ENCODE peak calls at places on chromosomes 4 and X, in four cellular contexts. N is uterus, M is HCT116, Q is left ventricle myocardium inferior. G is an unnamed sample.

GRCh38 chr4:107035711-107036601 is at the start of gene DKK2:
- DNase-seq in Q (no peak), N (peak), M (no peak), G (peak)

GRCh38 chr4:3773552-3774001 is 7.4 kb downstream of the ADRA2C start:
- DNase-seq in M (no peak), Q (no peak), N (no peak), G (no peak)

GRCh38 chr4:138561906-138562305 is 319.8 kb upstream of the SLC7A11 start:
- DNase-seq in M (no peak), N (no peak), Q (peak), G (no peak)

GRCh38 chrX:150225266-150225665 is 137.9 kb upstream of the MAMLD1 start:
- DNase-seq in N (no peak), M (no peak), Q (no peak), G (no peak)

GRCh38 chr4:171785392-171785791 is 27.8 kb upstream of the GALNTL6 start:
- DNase-seq in Q (no peak), N (no peak), M (no peak), G (no peak)

GRCh38 chr4:42865572-42866189 is 26.8 kb upstream of the GRXCR1 start:
- DNase-seq in Q (no peak), N (peak), M (peak), G (peak)

GRCh38 chrX:137313627-137314026 is 252.3 kb upstream of the ZIC3 start:
- DNase-seq in N (no peak), Q (no peak), M (no peak), G (no peak)

GRCh38 chr4:112604590-112604989 is 32.1 kb downstream of the ZGRF1 start:
- DNase-seq in N (no peak), Q (no peak), M (peak), G (peak)

GRCh38 chr4:46462746-46463145 is 72.8 kb upstream of the GABRA2 start:
- DNase-seq in N (no peak), M (no peak), Q (no peak), G (no peak)

GRCh38 chrX:17580529-17581155 is 156.7 kb upstream of the SCML1 start:
- DNase-seq in Q (no peak), M (no peak), N (peak), G (peak)

GRCh38 chr4:152106113-152106763 is 345.4 kb upstream of the GATB start:
- DNase-seq in N (peak), Q (peak), M (peak), G (peak)

GRCh38 chr4:145043306-145043705 is 54.7 kb downstream of the ANAPC10 start:
- DNase-seq in M (no peak), Q (no peak), N (no peak), G (no peak)

GRCh38 chr4:145045180-145045579 is 52.8 kb downstream of the ANAPC10 start:
- DNase-seq in Q (no peak), M (no peak), N (no peak), G (no peak)

GRCh38 chr4:145044341-145044740 is 53.7 kb downstream of the ANAPC10 start:
- DNase-seq in Q (no peak), M (no peak), N (no peak), G (peak)

GRCh38 chr4:145041378-145041777 is 56.6 kb downstream of the ANAPC10 start:
- DNase-seq in Q (no peak), N (no peak), M (no peak), G (no peak)

GRCh38 chr4:145042601-145043000 is 55.4 kb downstream of the ANAPC10 start:
- DNase-seq in Q (no peak), M (no peak), N (no peak), G (no peak)
- TF ChIP-seq CTCF in Q (no peak), M (no peak), N (no peak), G (no peak)

DNA sequence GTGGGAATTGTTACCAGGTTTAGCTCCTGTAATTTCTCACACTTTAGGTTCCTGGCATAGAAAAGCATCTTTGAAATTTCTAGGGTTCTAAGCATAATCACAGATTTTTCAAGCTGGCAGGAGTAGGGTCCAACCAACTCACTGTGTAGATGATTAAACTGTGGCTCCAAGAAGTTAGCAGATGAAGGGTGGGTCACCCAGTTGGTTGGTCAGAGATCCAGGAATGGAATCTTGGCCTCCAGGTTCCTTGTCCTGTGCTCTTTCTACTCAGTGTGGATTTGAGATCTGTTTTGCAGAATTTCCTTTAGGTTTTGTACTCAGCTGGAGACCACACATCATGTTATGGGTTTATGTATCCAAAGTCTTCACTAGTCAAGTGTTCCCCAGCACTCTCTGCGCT is 90.3 kb upstream of the MAML3 start:
- DNase-seq in Q (no peak), M (no peak), N (no peak), G (no peak)
- H3K4me3 ChIP-seq in Q (no peak), M (no peak), N (no peak), G (no peak)

DNA sequence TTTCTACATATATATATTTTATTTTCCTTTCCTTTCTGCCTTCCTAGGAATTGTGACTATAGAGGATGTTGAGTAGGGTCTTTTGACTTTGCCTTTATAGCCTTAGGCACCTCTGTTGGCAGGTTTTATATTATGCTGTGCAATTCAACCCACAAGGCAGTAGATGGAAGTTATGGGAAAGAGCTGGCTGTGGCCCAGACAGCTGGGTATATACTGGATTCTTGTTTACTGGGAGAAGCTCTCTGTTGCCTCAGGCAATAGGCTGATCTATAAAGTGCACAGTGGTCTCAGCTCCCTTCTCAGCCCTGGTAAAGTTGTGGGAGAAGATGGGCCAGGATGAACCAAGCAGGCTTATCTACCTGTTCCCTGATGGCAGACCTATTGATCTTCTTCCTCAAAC is 342.0 kb downstream of the GBA3 start:
- DNase-seq in M (no peak), N (no peak), Q (no peak), G (no peak)
- TF ChIP-seq CTCF in M (no peak), N (no peak), Q (no peak), G (no peak)

GRCh38 chr4:37555324-37555723 is 130.9 kb downstream of the RELL1 start:
- DNase-seq in N (no peak), Q (no peak), M (no peak), G (peak)
- H3K4me3 ChIP-seq in N (no peak), Q (no peak), M (no peak), G (no peak)

G was measured in fibroblast of the aortic adventitia.